ENCODE peak calls at places on chromosomes 16 and 17, in seven cellular contexts. V, Z, N, J, U, D and K are unnamed samples.
A peak's percentile ranks its signal among the peaks of the same experiment; 100 is the strongest.

GRCh38 chr16:81554993-81555392 is 110.4 kb downstream of the CMIP start:
- DNase-seq in N (no peak), J (no peak), D (peak; percentile 20), Z (no peak), U (no peak), V (no peak), K (no peak)

GRCh38 chr17:17579691-17580090 is 11.8 kb downstream of the PEMT start:
- DNase-seq in U (no peak), N (no peak), Z (no peak), J (no peak), D (no peak), V (no peak), K (no peak)

GRCh38 chr16:28872952-28873351 is 5.3 kb upstream of the ATP2A1 start:
- DNase-seq in Z (no peak), D (no peak), J (no peak), N (no peak), U (no peak), V (no peak), K (no peak)

GRCh38 chr17:50593321-50593720 is 32.8 kb downstream of the CACNA1G start:
- DNase-seq in V (no peak), Z (no peak), U (no peak), N (no peak), D (peak; percentile 83), J (peak; percentile 49), K (no peak)

GRCh38 chr17:27247071-27247957 is 46.6 kb upstream of the WSB1 start:
- DNase-seq in U (no peak), J (peak; percentile 47), N (no peak), Z (no peak), D (peak; percentile 83), V (peak; percentile 80), K (no peak)

GRCh38 chr17:50677851-50678375 is 29.8 kb downstream of the ANKRD40 start:
- DNase-seq in J (no peak), D (no peak), U (no peak), N (no peak), V (no peak), Z (no peak), K (no peak)

GRCh38 chr17:63700528-63701441 is 860 bp upstream of the LIMD2 start:
- DNase-seq in Z (peak; percentile 89), N (no peak), J (peak; percentile 27), V (peak; percentile 39), U (peak; percentile 83), D (peak; percentile 81), K (peak; percentile 78)

GRCh38 chr17:81966343-81967243 is 5.6 kb upstream of the NOTUM start:
- DNase-seq in U (no peak), D (peak; percentile 86), N (no peak), J (peak; percentile 59), Z (peak; percentile 65), V (no peak), K (peak; percentile 55)

GRCh38 chr17:33970271-33970670 is 284.8 kb upstream of the CCL2 start:
- DNase-seq in D (no peak), U (no peak), J (no peak), V (no peak), Z (no peak), N (no peak), K (no peak)

GRCh38 chr17:58052951-58053715 is 30.1 kb upstream of the DYNLL2 start:
- DNase-seq in D (no peak), J (no peak), N (no peak), V (no peak), U (no peak), Z (no peak), K (no peak)

GRCh38 chr16:14307623-14308356 is 236.7 kb downstream of the MRTFB start:
- DNase-seq in V (no peak), D (peak; percentile 48), J (no peak), Z (peak; percentile 76), N (no peak), U (no peak), K (no peak)

GRCh38 chr17:18331879-18332278 is 16.8 kb downstream of the SMCR8 start:
- DNase-seq in J (no peak), V (no peak), Z (no peak), U (peak; percentile 59), N (peak; percentile 70), D (no peak), K (no peak)

GRCh38 chr17:82050152-82050760 is 1.4 kb downstream of the RFNG start:
- DNase-seq in Z (no peak), U (no peak), V (no peak), D (peak; percentile 21), N (no peak), J (no peak), K (peak; percentile 6)

DNA sequence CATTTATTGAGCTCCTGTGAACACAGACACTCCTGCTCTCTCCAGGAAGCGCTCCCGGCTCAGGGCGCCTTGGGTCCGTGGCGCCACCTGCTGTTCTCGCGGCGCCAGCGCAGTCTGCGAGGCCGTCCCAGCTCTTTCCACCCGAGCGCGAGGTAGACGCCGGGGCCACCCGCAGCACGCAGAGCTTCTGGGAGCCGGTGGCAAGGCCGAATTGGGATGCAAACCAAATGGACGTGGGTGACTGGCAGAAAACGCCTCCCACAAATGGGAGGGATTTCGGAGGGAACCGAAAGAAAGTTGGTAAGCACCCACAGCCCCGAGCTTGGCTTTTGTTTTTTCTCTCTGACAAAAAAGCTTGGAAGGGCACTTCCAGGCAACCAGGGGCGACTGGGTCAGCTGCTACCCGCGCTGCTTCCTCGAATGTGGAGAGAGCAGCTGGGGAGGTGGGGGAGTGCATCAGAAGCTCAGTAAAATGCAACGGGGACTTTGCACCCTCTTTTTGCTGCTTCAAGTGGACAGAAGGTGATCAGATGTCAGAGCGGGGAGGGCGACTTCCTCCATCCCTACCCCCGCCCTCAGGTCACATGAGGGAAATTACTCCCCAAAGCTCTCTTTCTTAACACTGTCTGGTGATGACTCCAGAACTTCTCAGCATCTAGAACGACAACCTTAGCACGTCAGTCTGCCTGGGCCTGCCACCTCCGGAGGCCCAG is 13.5 kb upstream of the N4BP1 start:
- DNase-seq in N (peak; percentile 78), D (peak; percentile 87), Z (peak; percentile 89), U (peak; percentile 82), J (peak; percentile 88), V (peak; percentile 63), K (peak; percentile 84)
- H3K4me3 ChIP-seq in N (peak overlapping the region; percentile 57), D (peak overlapping the region; percentile 50), Z (peak overlapping the region; percentile 61), U (peak overlapping the region; percentile 78), J (peak overlapping the region; percentile 47), V (peak overlapping the region; percentile 50), K (peak overlapping the region; percentile 41)

GRCh38 chr16:162271-162991 is 3.3 kb upstream of the HBM start:
- DNase-seq in N (no peak), Z (no peak), V (no peak), J (no peak), D (no peak), U (no peak), K (no peak)

GRCh38 chr16:160691-161190 is 5.0 kb upstream of the HBM start:
- DNase-seq in D (no peak), J (no peak), N (no peak), Z (no peak), V (no peak), U (no peak), K (no peak)

GRCh38 chr16:155031-155398 is 2.6 kb downstream of the HBZ start:
- DNase-seq in Z (no peak), D (no peak), N (no peak), U (peak; percentile 17), V (no peak), J (no peak), K (no peak)

GRCh38 chr16:154223-155030 is 2.0 kb downstream of the HBZ start:
- DNase-seq in N (no peak), U (peak; percentile 50), V (peak; percentile 12), Z (no peak), J (peak; percentile 29), D (no peak), K (no peak)

GRCh38 chr16:159136-159849 is 6.5 kb upstream of the HBM start:
- DNase-seq in D (no peak), V (no peak), U (no peak), Z (no peak), N (no peak), J (no peak), K (no peak)
- H3K27me3 ChIP-seq in D (peaks cover 38% of the 10 kb centered on the region), V (no peaks in the 10 kb centered on the region), U (peaks cover 9% of the 10 kb centered on the region), Z (no peaks in the 10 kb centered on the region), N (peaks cover 60% of the 10 kb centered on the region), J (peaks cover 20% of the 10 kb centered on the region), K (no peaks in the 10 kb centered on the region)

DNA sequence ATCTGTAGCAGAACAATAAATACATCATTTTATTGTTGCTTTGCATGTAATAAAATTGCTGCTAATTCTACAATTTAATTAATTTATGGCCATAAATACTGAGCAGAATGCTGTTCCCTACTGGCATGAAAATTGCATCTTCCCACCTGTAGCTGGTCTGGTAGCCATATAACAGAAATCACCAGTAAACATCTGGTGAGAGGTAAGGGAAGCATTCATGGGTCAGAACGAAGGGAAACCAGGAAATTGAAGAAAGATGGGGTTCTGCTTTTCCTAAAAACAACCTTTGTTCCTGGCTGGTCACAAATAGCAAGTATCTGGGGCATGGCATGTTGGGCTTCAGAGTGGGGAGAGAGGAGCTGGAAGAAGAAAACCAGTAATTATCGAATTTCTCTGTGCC is 128.4 kb downstream of the CDH11 start:
- DNase-seq in J (no peak), D (no peak), U (no peak), V (no peak), N (no peak), Z (no peak), K (no peak)
- H3K36me3 ChIP-seq in J (peaks cover 41% of the 10 kb centered on the region), D (peaks cover 3% of the 10 kb centered on the region), U (no peaks in the 10 kb centered on the region), V (peaks cover 59% of the 10 kb centered on the region), N (no peaks in the 10 kb centered on the region), Z (no peaks in the 10 kb centered on the region), K (no peaks in the 10 kb centered on the region)

GRCh38 chr16:88638323-88639230 is at the start of gene IL17C:
- DNase-seq in Z (peak; percentile 44), D (no peak), N (peak; percentile 72), U (no peak), J (peak; percentile 83), V (no peak), K (no peak)

GRCh38 chr16:88640520-88641247 is 2.3 kb downstream of the IL17C start:
- DNase-seq in N (no peak), U (no peak), V (no peak), D (no peak), Z (peak; percentile 80), J (no peak), K (no peak)

GRCh38 chr16:88640039-88640495 is 1.7 kb downstream of the IL17C start:
- DNase-seq in Z (peak; percentile 57), J (no peak), U (no peak), V (no peak), N (no peak), D (no peak), K (no peak)

GRCh38 chr16:88637797-88638196 is 575 bp upstream of the IL17C start:
- DNase-seq in D (no peak), U (no peak), V (no peak), Z (no peak), N (no peak), J (no peak), K (no peak)

DNA sequence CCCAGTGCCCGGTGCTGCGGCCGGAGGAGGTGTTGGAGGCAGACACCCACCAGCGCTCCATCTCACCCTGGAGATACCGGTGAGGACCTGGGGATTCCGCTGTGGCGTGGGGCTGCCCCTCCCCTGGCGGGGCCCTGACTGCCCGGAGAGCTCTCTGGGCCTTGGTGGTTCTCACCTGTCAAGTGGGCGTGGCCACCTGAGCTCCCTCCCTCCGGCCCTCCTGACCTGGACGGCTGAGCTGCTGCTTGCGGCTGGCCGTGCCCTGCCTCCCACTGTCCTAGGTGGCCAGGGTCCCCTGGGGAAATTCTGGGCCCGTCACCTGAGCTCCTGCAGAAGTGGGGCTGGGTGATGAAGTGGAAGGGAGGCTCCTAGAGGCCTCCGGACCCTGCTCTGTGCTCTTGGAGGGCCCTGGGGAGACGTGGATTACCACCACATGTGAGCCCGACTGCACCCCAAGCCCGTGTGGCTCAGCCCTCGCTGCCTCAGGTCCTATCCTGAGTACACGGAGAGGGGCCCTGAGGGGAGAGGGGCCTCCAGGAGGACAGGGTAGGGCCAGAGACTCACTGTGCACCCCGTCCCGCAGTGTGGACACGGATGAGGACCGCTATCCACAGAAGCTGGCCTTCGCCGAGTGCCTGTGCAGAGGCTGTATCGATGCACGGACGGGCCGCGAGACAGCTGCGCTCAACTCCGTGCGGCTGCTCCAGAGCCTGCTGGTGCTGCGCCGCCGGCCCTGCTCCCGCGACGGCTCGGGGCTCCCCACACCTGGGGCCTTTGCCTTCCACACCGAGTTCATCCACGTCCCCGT is 1.1 kb downstream of the IL17C start:
- DNase-seq in V (no peak), N (no peak), D (no peak), Z (peak; percentile 73), J (peak; percentile 76), U (no peak), K (peak; percentile 46)
- H3K4me3 ChIP-seq in V (no peak overlapping the region), N (no peak overlapping the region), D (no peak overlapping the region), Z (peak overlapping the region; percentile 0), J (peak overlapping the region; percentile 2), U (peak overlapping the region; percentile 26), K (no peak overlapping the region)